ENCODE peak calls at places on chromosome 3, in six cellular contexts. J is OCI-LY7, E is neural progenitor cell, H is MM.1S, R is PC-3, B is GM23248. Y is an unnamed sample.
A peak's percentile ranks its signal among the peaks of the same experiment; 100 is the strongest.

GRCh38 chr3:15629860-15630597 is 28.5 kb downstream of the BTD start:
- DNase-seq in J (peak; percentile 87), E (peak; percentile 81), H (peak; percentile 90), R (peak; percentile 92), B (peak; percentile 96), Y (peak; percentile 76)

GRCh38 chr3:46656778-46657556 is 36.5 kb downstream of the ALS2CL start:
- DNase-seq in J (no peak), E (no peak), H (no peak), R (peak; percentile 55), B (peak; percentile 53), Y (no peak)

GRCh38 chr3:124766113-124767095 is 36.2 kb downstream of the UMPS start:
- DNase-seq in J (no peak), E (no peak), H (no peak), R (no peak), B (no peak), Y (no peak)

GRCh38 chr3:128187495-128187894 is 34.2 kb downstream of the EEFSEC start:
- DNase-seq in J (peak; percentile 95), E (no peak), H (no peak), R (no peak), B (no peak), Y (no peak)

GRCh38 chr3:179811321-179812095 is 158.7 kb downstream of the USP13 start:
- DNase-seq in J (peak; percentile 77), E (peak; percentile 74), H (peak; percentile 78), R (peak; percentile 88), B (peak; percentile 90), Y (peak; percentile 73)

GRCh38 chr3:14396293-14396692 is 6.1 kb upstream of the SLC6A6 start:
- DNase-seq in J (no peak), E (no peak), H (no peak), R (no peak), B (no peak), Y (no peak)

GRCh38 chr3:42010530-42010929 is 48.6 kb upstream of the ULK4 start:
- DNase-seq in J (no peak), E (peak; percentile 9), H (no peak), R (no peak), B (no peak), Y (no peak)

GRCh38 chr3:121592856-121593702 is at the start of gene FBXO40:
- DNase-seq in J (peak; percentile 66), E (peak; percentile 17), H (peak; percentile 98), R (no peak), B (no peak), Y (no peak)

GRCh38 chr3:122619040-122619439 is 41.6 kb downstream of the PARP15 start:
- DNase-seq in J (no peak), E (no peak), H (no peak), R (peak; percentile 71), B (peak; percentile 33), Y (no peak)

GRCh38 chr3:171873561-171873960 is 30.4 kb downstream of the TMEM212 start:
- DNase-seq in J (no peak), E (no peak), H (no peak), R (peak; percentile 40), B (peak; percentile 78), Y (no peak)

GRCh38 chr3:165855581-165855980 is 18.4 kb upstream of the BCHE start:
- DNase-seq in J (no peak), E (no peak), H (no peak), R (peak; percentile 68), B (peak; percentile 0), Y (no peak)

GRCh38 chr3:127606981-127607595 is 8.9 kb downstream of the MCM2 start:
- DNase-seq in J (no peak), E (no peak), H (no peak), R (peak; percentile 23), B (no peak), Y (no peak)

GRCh38 chr3:165192610-165193192 is 3.5 kb downstream of the SLITRK3 start:
- DNase-seq in J (no peak), E (peak; percentile 78), H (no peak), R (no peak), B (no peak), Y (peak; percentile 12)

GRCh38 chr3:143118630-143119008 is 952 bp upstream of the CHST2 start:
- DNase-seq in J (no peak), E (peak; percentile 24), H (no peak), R (no peak), B (no peak), Y (no peak)

GRCh38 chr3:83514130-83514914 is 1444.5 kb upstream of the CADM2 start:
- DNase-seq in J (no peak), E (no peak), H (no peak), R (peak; percentile 93), B (no peak), Y (no peak)

GRCh38 chr3:19202303-19202702 is 54.0 kb downstream of the KCNH8 start:
- DNase-seq in J (no peak), E (no peak), H (no peak), R (no peak), B (no peak), Y (no peak)

GRCh38 chr3:101017048-101017447 is 23.8 kb upstream of the ABI3BP start:
- DNase-seq in J (no peak), E (no peak), H (no peak), R (peak; percentile 67), B (peak; percentile 74), Y (no peak)

GRCh38 chr3:72203613-72204349 is 418.8 kb upstream of the PROK2 start:
- DNase-seq in J (no peak), E (no peak), H (no peak), R (no peak), B (no peak), Y (no peak)

GRCh38 chr3:78163379-78163778 is 1123.5 kb downstream of the ROBO2 start:
- DNase-seq in J (no peak), E (peak; percentile 65), H (no peak), R (no peak), B (no peak), Y (no peak)

GRCh38 chr3:36893137-36893557 is 51.7 kb downstream of the TRANK1 start:
- DNase-seq in J (peak; percentile 79), E (no peak), H (no peak), R (peak; percentile 34), B (peak; percentile 70), Y (no peak)

GRCh38 chr3:125310623-125311076 is 64.5 kb downstream of the ZNF148 start:
- DNase-seq in J (no peak), E (no peak), H (peak; percentile 70), R (no peak), B (no peak), Y (no peak)

GRCh38 chr3:10373686-10374261 is 52.9 kb upstream of the SEC13 start:
- DNase-seq in J (no peak), E (no peak), H (no peak), R (peak; percentile 37), B (peak; percentile 68), Y (no peak)

GRCh38 chr3:159158213-159158612 is 356.4 kb downstream of the MFSD1 start:
- DNase-seq in J (no peak), E (peak; percentile 17), H (peak; percentile 66), R (peak; percentile 95), B (no peak), Y (no peak)

DNA sequence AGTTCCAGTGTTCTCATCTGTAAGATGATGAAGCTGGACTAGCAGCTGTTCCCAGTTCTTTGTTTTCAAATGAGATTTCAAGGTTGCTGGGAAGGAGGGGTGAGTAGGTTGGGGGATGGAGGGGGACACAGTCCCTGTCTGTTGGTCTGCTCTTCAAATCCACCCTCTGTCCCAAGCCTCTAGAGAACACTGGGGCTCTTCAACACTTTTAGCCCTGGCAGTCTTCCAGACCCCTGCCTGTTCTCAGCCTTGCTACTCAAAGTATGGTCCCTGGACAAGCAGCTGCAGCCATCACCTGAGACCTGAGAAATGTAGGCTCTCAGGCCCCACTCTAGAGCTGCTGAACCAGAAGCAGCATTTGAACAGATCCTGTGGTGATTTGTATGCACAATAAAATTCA is 41.3 kb downstream of the NEK11 start:
- DNase-seq in J (no peak), E (no peak), H (peak; percentile 27), R (no peak), B (no peak), Y (no peak)
- TF ChIP-seq EZH2phosphoT487 in J (no peak), E (no peak), H (no peak), R (no peak), B (no peak), Y (no peak)

GRCh38 chr3:59764131-59764530 is 714.3 kb upstream of the CFAP20DC start:
- DNase-seq in J (no peak), E (no peak), H (no peak), R (peak; percentile 7), B (peak; percentile 15), Y (no peak)
- TF ChIP-seq EZH2phosphoT487 in J (no peak), E (no peak), H (no peak), R (no peak), B (no peak), Y (no peak)

DNA sequence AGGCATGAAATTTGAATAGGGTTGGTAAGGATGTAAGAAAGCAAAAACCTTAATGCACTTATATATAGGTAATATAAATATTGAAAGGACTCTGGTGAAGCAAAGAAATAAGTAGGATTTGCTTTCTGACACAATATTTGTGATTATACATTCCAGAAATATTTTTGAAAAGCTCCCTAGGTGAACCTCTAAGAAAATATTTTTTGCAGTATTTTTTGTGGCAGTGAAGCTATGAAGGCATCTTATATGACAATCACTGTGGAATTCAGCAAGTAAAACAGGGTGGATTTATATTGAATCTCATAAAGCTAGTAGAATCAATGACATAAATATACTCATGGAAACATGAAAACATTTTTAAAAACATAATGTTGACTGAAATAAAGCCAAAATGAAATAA is 119.6 kb upstream of the EPHA3 start:
- DNase-seq in J (no peak), E (no peak), H (no peak), R (no peak), B (no peak), Y (no peak)
- TF ChIP-seq EZH2phosphoT487 in J (no peak), E (no peak), H (no peak), R (no peak), B (no peak), Y (no peak)

GRCh38 chr3:4721511-4721911 is 228.4 kb downstream of the ITPR1 start:
- DNase-seq in J (no peak), E (no peak), H (no peak), R (peak; percentile 50), B (peak; percentile 89), Y (no peak)

GRCh38 chr3:4722103-4722502 is 229.0 kb downstream of the ITPR1 start:
- DNase-seq in J (no peak), E (no peak), H (no peak), R (peak; percentile 78), B (peak; percentile 87), Y (peak; percentile 37)

GRCh38 chr3:4720316-4721075 is 227.3 kb downstream of the ITPR1 start:
- DNase-seq in J (no peak), E (peak; percentile 67), H (no peak), R (peak; percentile 76), B (peak; percentile 84), Y (no peak)

GRCh38 chr3:4726549-4726948 is 233.4 kb downstream of the ITPR1 start:
- DNase-seq in J (no peak), E (no peak), H (no peak), R (peak; percentile 67), B (peak; percentile 55), Y (no peak)

DNA sequence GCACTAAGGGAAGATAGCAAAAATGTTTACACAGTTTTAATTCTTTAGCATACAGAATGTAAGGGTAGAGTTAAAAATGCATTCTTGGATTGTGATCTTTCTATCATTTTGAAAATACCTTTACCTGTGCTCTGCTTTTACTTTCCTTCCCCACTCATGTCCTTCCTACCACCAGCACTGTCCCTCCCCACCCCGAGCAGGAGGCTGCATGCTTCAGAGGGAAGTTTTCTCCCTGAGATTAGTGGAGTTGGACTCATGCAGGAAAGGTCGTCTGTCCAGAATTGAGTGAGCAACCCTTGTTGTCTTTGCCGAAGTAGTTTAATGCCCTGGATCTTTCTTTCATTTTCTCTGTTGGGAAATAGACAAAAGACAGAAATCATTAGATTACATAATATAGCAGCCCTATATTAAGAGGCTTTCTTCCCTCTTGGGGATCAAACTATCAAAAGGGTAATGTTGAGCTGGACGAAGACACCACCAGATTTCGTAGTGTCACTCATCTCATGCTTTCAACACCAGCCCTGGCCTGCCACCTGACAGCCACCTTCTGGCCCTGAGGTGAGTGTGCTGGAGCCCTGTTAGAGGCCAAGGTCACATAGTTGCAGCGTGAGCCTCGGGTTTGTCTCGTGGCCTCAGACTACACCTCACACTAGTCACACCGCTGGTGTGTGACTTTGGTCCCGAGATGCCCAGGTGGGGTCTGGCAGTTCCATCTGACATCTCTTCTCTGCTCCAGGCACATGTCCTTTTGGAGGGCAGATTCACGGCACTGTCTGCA is 231.0 kb downstream of the ITPR1 start:
- DNase-seq in J (no peak), E (no peak), H (no peak), R (no peak), B (no peak), Y (no peak)
- TF ChIP-seq EZH2phosphoT487 in J (no peak), E (no peak), H (no peak), R (no peak), B (no peak), Y (no peak)

Y was measured in SK-N-SH.